ENCODE peak calls at places on chromosomes 1 and 21, in six cellular contexts. L is testis, X is brain microvascular endothelial cell, O is fibroblast of lung, P is tibial artery, S is H9. C is an unnamed sample.

GRCh38 chr1:8782001-8782620 is 35.3 kb downstream of the RERE start:
- DNase-seq in S (no peak), X (no peak), L (no peak), P (no peak), O (no peak), C (no peak)

GRCh38 chr1:8667869-8668595 is 149.4 kb downstream of the RERE start:
- DNase-seq in L (no peak), P (no peak), X (no peak), O (peak; percentile 56), S (no peak), C (no peak)

GRCh38 chr1:147252540-147252939 is 10.1 kb downstream of the CHD1L start:
- DNase-seq in P (no peak), O (no peak), S (no peak), L (no peak), X (no peak), C (no peak)

GRCh38 chr1:225999912-226000337 is 782 bp upstream of the SDE2 start:
- DNase-seq in X (peak; percentile 44), O (peak; percentile 53), S (no peak), L (no peak), P (no peak), C (no peak)

GRCh38 chr1:40829631-40830245 is 32.4 kb downstream of the CITED4 start:
- DNase-seq in L (no peak), P (no peak), X (no peak), O (no peak), S (no peak), C (no peak)

GRCh38 chr1:27658951-27659496 is 13.0 kb downstream of the IFI6 start:
- DNase-seq in S (peak; percentile 51), O (peak; percentile 56), X (peak; percentile 26), L (peak; percentile 39), P (no peak), C (peak; percentile 75)

GRCh38 chr1:1200876-1201810 is 5.2 kb downstream of the TNFRSF18 start:
- DNase-seq in X (peak; percentile 29), P (no peak), L (peak; percentile 60), O (peak; percentile 11), S (peak; percentile 45), C (peak; percentile 80)

GRCh38 chr1:64550505-64550904 is 80.6 kb downstream of the CACHD1 start:
- DNase-seq in L (no peak), O (no peak), P (no peak), S (no peak), X (no peak), C (no peak)

GRCh38 chr21:29448766-29449165 is 150.0 kb downstream of the BACH1 start:
- DNase-seq in P (no peak), O (no peak), S (no peak), L (no peak), X (no peak), C (no peak)

GRCh38 chr21:43965911-43966585 is 46.1 kb upstream of the TRAPPC10 start:
- DNase-seq in O (no peak), X (no peak), S (no peak), L (no peak), P (no peak), C (no peak)

GRCh38 chr1:211355873-211356272 is 29.2 kb downstream of the TRAF5 start:
- DNase-seq in X (no peak), S (no peak), P (no peak), L (no peak), O (no peak), C (no peak)

GRCh38 chr1:209230319-209230718 is 353.2 kb upstream of the CAMK1G start:
- DNase-seq in P (no peak), S (no peak), X (no peak), O (no peak), L (no peak), C (no peak)

GRCh38 chr1:116152950-116153691 is 41.9 kb downstream of the MAB21L3 start:
- DNase-seq in S (no peak), X (no peak), P (no peak), O (no peak), L (no peak), C (no peak)

GRCh38 chr1:204337583-204337982 is 22.1 kb downstream of the PLEKHA6 start:
- DNase-seq in S (no peak), X (no peak), L (no peak), P (no peak), O (no peak), C (no peak)

GRCh38 chr21:31894441-31894840 is 21.6 kb downstream of the HUNK start:
- DNase-seq in L (no peak), O (no peak), S (no peak), X (no peak), P (no peak), C (peak; percentile 36)

GRCh38 chr21:45940621-45941337 is 40.8 kb upstream of the COL6A1 start:
- DNase-seq in O (no peak), L (no peak), P (no peak), S (no peak), X (no peak), C (no peak)

GRCh38 chr21:41153443-41153842 is 14.5 kb upstream of the BACE2 start:
- DNase-seq in S (no peak), P (no peak), L (no peak), X (no peak), O (no peak), C (no peak)

GRCh38 chr1:198416276-198416675 is 124.2 kb downstream of the ATP6V1G3 start:
- DNase-seq in O (peak; percentile 24), L (no peak), P (no peak), S (no peak), X (peak; percentile 6), C (peak; percentile 42)

GRCh38 chr1:212980123-212980800 is 29.9 kb downstream of the VASH2 start:
- DNase-seq in O (peak; percentile 55), P (no peak), X (peak; percentile 29), S (peak; percentile 55), L (peak; percentile 62), C (peak; percentile 75)

GRCh38 chr1:164774819-164775654 is 216.1 kb downstream of the PBX1 start:
- DNase-seq in S (no peak), P (no peak), L (no peak), X (no peak), O (no peak), C (peak; percentile 74)

GRCh38 chr1:9317591-9318331 is 25.1 kb downstream of the SPSB1 start:
- DNase-seq in O (peak; percentile 37), P (no peak), X (no peak), L (peak; percentile 63), S (no peak), C (no peak)

GRCh38 chr1:92691937-92692336 is 93.0 kb downstream of the EVI5 start:
- DNase-seq in P (no peak), O (no peak), X (no peak), L (no peak), S (no peak), C (no peak)

GRCh38 chr1:161258439-161259386 is at the start of gene PCP4L1:
- DNase-seq in X (peak; percentile 48), S (peak; percentile 95), O (peak; percentile 52), L (peak; percentile 72), P (peak; percentile 29), C (peak; percentile 94)

GRCh38 chr1:154442006-154442740 is 37.0 kb downstream of the IL6R start:
- DNase-seq in L (no peak), S (no peak), P (no peak), X (peak; percentile 55), O (no peak), C (peak; percentile 65)

GRCh38 chr1:89602871-89603404 is 30.0 kb upstream of the LRRC8C start:
- DNase-seq in L (peak; percentile 54), P (no peak), X (no peak), O (no peak), S (no peak), C (no peak)

GRCh38 chr21:29641635-29642550 is 297.9 kb downstream of the GRIK1 start:
- DNase-seq in X (no peak), S (no peak), P (no peak), O (no peak), L (no peak), C (no peak)

GRCh38 chr21:21188513-21189188 is 190.4 kb downstream of the NCAM2 start:
- DNase-seq in P (no peak), O (no peak), X (no peak), L (no peak), S (no peak), C (no peak)

GRCh38 chr21:35801388-35801787 is 258.9 kb downstream of the SETD4 start:
- DNase-seq in P (no peak), O (no peak), X (no peak), S (no peak), L (no peak), C (no peak)

GRCh38 chr1:244089561-244089960 is 38.5 kb downstream of the ZBTB18 start:
- DNase-seq in S (no peak), O (no peak), X (no peak), L (no peak), P (no peak), C (no peak)

GRCh38 chr1:157739229-157739901 is 37.6 kb downstream of the FCRL2 start:
- DNase-seq in X (no peak), O (no peak), P (no peak), S (peak; percentile 61), L (no peak), C (peak; percentile 65)
- H3K27ac ChIP-seq in X (no peak overlapping the region), O (no peak overlapping the region), P (no peak overlapping the region), S (no peak overlapping the region), L (no peak overlapping the region), C (no peak overlapping the region)

GRCh38 chr1:206706806-206707205 is 22.1 kb downstream of the MAPKAPK2 start:
- DNase-seq in O (no peak), S (no peak), X (no peak), L (no peak), P (no peak), C (no peak)

GRCh38 chr1:206704239-206704638 is 19.5 kb downstream of the MAPKAPK2 start:
- DNase-seq in S (no peak), P (no peak), X (no peak), L (no peak), O (no peak), C (no peak)

GRCh38 chr1:206705187-206705586 is 20.5 kb downstream of the MAPKAPK2 start:
- DNase-seq in L (no peak), X (peak; percentile 42), P (peak; percentile 75), S (no peak), O (peak; percentile 79), C (no peak)

GRCh38 chr1:206706298-206706791 is 21.6 kb downstream of the MAPKAPK2 start:
- DNase-seq in S (no peak), X (peak; percentile 85), L (no peak), P (peak; percentile 75), O (peak; percentile 88), C (peak; percentile 69)

GRCh38 chr1:206705744-206706297 is 21.1 kb downstream of the MAPKAPK2 start:
- DNase-seq in S (no peak), L (no peak), P (no peak), X (no peak), O (no peak), C (no peak)
- H3K27ac ChIP-seq in S (no peak overlapping the region), L (no peak overlapping the region), P (peak overlapping the region; percentile 50), X (no peak overlapping the region), O (peak overlapping the region; percentile 91), C (peak overlapping the region; percentile 91)

DNA sequence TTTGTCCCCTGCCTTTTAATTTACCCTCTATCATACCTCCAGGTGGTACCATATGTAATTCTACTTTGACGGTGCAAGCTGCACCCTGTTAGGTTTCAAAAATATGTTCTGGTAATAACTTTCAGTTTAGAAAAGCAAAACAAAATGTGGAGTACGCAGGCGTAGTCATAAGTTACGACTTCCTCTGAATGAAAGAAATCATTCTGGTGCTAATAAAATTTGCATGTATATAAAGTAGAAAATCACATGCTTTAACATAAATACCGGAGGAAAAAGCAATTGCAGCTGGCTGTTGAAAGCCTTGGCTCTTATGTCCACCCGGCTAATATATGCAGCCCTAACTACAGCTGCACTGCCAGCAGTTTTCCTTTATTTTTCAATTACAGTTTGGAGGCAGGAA is 65.2 kb upstream of the TMPRSS15 start:
- DNase-seq in S (no peak), L (no peak), X (no peak), P (no peak), O (peak; percentile 0), C (no peak)
- H3K27ac ChIP-seq in S (no peak overlapping the region), L (no peak overlapping the region), X (no peak overlapping the region), P (no peak overlapping the region), O (no peak overlapping the region), C (no peak overlapping the region)

GRCh38 chr1:178726545-178726944 is 1.5 kb downstream of the RALGPS2 start:
- DNase-seq in S (no peak), L (no peak), P (no peak), X (no peak), O (no peak), C (no peak)
- H3K27ac ChIP-seq in S (no peak overlapping the region), L (peak overlapping the region; percentile 90), P (no peak overlapping the region), X (no peak overlapping the region), O (no peak overlapping the region), C (no peak overlapping the region)

C was measured in endodermal cell.